ENCODE peak calls at places on chromosomes 3 and 15, in seven cellular contexts. C is GM23338, H is astrocyte of the cerebellum, P is hepatocyte, V is esophagus squamous epithelium, E is cardiac muscle cell, U is foreskin fibroblast. M is an unnamed sample.

GRCh38 chr15:38252481-38253311 is at the start of gene SPRED1:
- DNase-seq in C (peak), H (no peak), P (peak), V (no peak), E (peak), U (peak), M (peak)

GRCh38 chr3:8658326-8659212 is 14.0 kb upstream of the SSUH2 start:
- DNase-seq in C (no peak), H (peak), P (peak), V (no peak), E (peak), U (peak), M (peak)

GRCh38 chr3:185264849-185265553 is 11.2 kb upstream of the EHHADH start:
- DNase-seq in C (no peak), H (no peak), P (no peak), V (no peak), E (no peak), U (no peak), M (no peak)

GRCh38 chr3:179175358-179175757 is 27.2 kb downstream of the PIK3CA start:
- DNase-seq in C (no peak), H (no peak), P (no peak), V (no peak), E (no peak), U (peak), M (no peak)

GRCh38 chr3:133945696-133946095 is 50.0 kb upstream of the RAB6B start:
- DNase-seq in C (no peak), H (no peak), P (no peak), V (no peak), E (no peak), U (no peak), M (no peak)

GRCh38 chr3:42224658-42225421 is 41.1 kb downstream of the CCK start:
- DNase-seq in C (no peak), H (no peak), P (no peak), V (no peak), E (no peak), U (peak), M (no peak)

GRCh38 chr3:179949428-179949827 is 87.3 kb downstream of the PEX5L start:
- DNase-seq in C (peak), H (no peak), P (no peak), V (no peak), E (no peak), U (no peak), M (no peak)

GRCh38 chr15:82140859-82141258 is 95.0 kb upstream of the MEX3B start:
- DNase-seq in C (no peak), H (no peak), P (no peak), V (no peak), E (no peak), U (no peak), M (no peak)

GRCh38 chr3:21059409-21059808 is 691.6 kb downstream of the ZNF385D start:
- DNase-seq in C (no peak), H (no peak), P (no peak), V (no peak), E (peak), U (peak), M (no peak)

GRCh38 chr15:65954289-65954741 is 85.0 kb downstream of the RAB11A start:
- DNase-seq in C (peak), H (peak), P (no peak), V (no peak), E (no peak), U (peak), M (no peak)

GRCh38 chr3:126050050-126050392 is 33.9 kb downstream of the SLC41A3 start:
- DNase-seq in C (no peak), H (no peak), P (no peak), V (no peak), E (no peak), U (no peak), M (no peak)

GRCh38 chr3:138186216-138186615 is 885 bp upstream of the ARMC8 start:
- DNase-seq in C (peak), H (no peak), P (peak), V (no peak), E (no peak), U (peak), M (no peak)

GRCh38 chr3:186487819-186488218 is 56.4 kb downstream of the CRYGS start:
- DNase-seq in C (peak), H (no peak), P (no peak), V (no peak), E (peak), U (no peak), M (no peak)

GRCh38 chr15:74821091-74821789 is 5.2 kb upstream of the CPLX3 start:
- DNase-seq in C (peak), H (no peak), P (no peak), V (no peak), E (peak), U (peak), M (peak)

GRCh38 chr3:18758047-18758704 is 333.0 kb upstream of the SATB1 start:
- DNase-seq in C (peak), H (peak), P (peak), V (no peak), E (peak), U (no peak), M (peak)

GRCh38 chr3:123914829-123915228 is 30.7 kb upstream of the MYLK start:
- DNase-seq in C (peak), H (no peak), P (no peak), V (no peak), E (no peak), U (no peak), M (no peak)

GRCh38 chr15:55256281-55257013 is 33.2 kb downstream of the RAB27A start:
- DNase-seq in C (no peak), H (no peak), P (no peak), V (no peak), E (no peak), U (peak), M (no peak)

GRCh38 chr3:141952611-141953010 is 76.2 kb downstream of the ATP1B3 start:
- DNase-seq in C (no peak), H (no peak), P (no peak), V (no peak), E (no peak), U (no peak), M (no peak)

GRCh38 chr15:68791431-68792283 is 29.0 kb downstream of the ANP32A start:
- DNase-seq in C (peak), H (no peak), P (no peak), V (no peak), E (no peak), U (no peak), M (peak)

GRCh38 chr3:112407214-112407887 is 74.4 kb downstream of the CD200 start:
- DNase-seq in C (no peak), H (no peak), P (no peak), V (no peak), E (no peak), U (no peak), M (peak)

GRCh38 chr3:156536524-156537316 is 18.2 kb downstream of the SSR3 start:
- DNase-seq in C (no peak), H (no peak), P (no peak), V (no peak), E (no peak), U (peak), M (no peak)

GRCh38 chr3:179666436-179667035 is 13.7 kb downstream of the USP13 start:
- DNase-seq in C (peak), H (no peak), P (no peak), V (no peak), E (peak), U (peak), M (no peak)

GRCh38 chr3:33096103-33096868 is 660 bp downstream of the GLB1 start:
- DNase-seq in C (peak), H (no peak), P (peak), V (no peak), E (peak), U (peak), M (peak)

GRCh38 chr3:56042326-56042951 is 425.8 kb downstream of the ERC2 start:
- DNase-seq in C (peak), H (peak), P (peak), V (no peak), E (peak), U (peak), M (peak)

GRCh38 chr3:1677576-1678164 is 421.0 kb upstream of the CNTN4 start:
- DNase-seq in C (peak), H (no peak), P (no peak), V (no peak), E (peak), U (no peak), M (no peak)

GRCh38 chr15:74616020-74616939 is 644 bp downstream of the CLK3 start:
- DNase-seq in C (peak), H (no peak), P (peak), V (no peak), E (peak), U (peak), M (peak)

GRCh38 chr3:124429129-124429815 is 301.0 kb upstream of the UMPS start:
- DNase-seq in C (no peak), H (no peak), P (peak), V (no peak), E (no peak), U (peak), M (no peak)

GRCh38 chr3:23461069-23461468 is 257.9 kb downstream of the UBE2E2 start:
- DNase-seq in C (no peak), H (no peak), P (no peak), V (no peak), E (no peak), U (peak), M (no peak)

GRCh38 chr15:40029979-40030893 is 8.7 kb downstream of the SRP14 start:
- DNase-seq in C (peak), H (no peak), P (peak), V (no peak), E (peak), U (peak), M (no peak)

GRCh38 chr3:27685474-27685873 is 36.6 kb downstream of the EOMES start:
- DNase-seq in C (no peak), H (no peak), P (no peak), V (no peak), E (peak), U (no peak), M (no peak)

GRCh38 chr3:119125742-119126507 is 20.0 kb upstream of the TEX55 start:
- DNase-seq in C (peak), H (no peak), P (no peak), V (no peak), E (no peak), U (no peak), M (no peak)

DNA sequence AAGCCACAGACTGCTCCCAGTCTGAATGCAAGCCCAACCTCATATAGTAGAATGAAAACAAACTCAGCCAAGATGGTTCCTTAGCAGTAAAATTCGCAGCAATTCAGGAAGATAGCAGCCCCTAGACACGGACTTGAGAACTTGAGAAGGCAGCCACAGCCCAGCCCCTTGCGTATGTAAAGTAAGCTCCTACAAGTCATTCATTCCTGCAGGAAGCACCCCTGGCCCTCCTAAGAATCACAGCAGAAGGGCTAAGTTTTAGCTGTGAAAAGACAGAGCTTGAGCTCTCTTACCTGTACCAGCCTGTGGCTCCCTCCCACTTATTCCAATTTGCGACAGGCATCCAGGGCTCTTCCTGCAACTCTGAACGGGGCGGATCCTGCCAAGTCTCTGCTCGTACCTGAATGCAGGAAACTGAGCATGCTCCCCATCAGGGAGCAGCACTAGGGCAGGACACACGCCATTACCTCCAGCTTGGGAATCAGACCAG is 136.4 kb downstream of the MAGI1 start:
- DNase-seq in C (peak), H (no peak), P (peak), V (no peak), E (peak), U (no peak), M (peak)
- H3K4me3 ChIP-seq in C (peak), H (no peak), P (peak), V (peak), E (no peak), U (no peak), M (no peak)

DNA sequence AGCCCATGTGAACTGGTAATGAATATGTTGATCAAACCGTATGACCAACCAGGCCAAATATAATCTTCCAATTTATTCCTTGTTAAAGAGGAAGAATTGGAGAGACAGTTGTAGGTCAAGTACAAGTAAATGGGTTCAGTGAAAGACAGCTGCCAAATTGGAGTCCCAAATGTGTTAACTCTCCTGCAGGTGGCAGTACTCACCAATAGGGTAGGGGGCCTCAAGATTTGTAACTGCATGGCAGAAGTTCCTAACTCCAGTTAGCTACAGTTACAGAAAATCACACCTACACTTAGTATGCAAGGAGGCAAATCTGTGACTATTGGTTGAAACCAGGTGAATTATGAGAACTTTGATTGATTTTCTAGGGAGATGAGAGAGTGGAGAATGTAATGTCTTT is 278.0 kb downstream of the ZBBX start:
- DNase-seq in C (peak), H (no peak), P (no peak), V (no peak), E (no peak), U (no peak), M (peak)
- TF ChIP-seq CTCF in C (peak), H (peak), P (no peak), V (no peak), E (no peak), U (no peak), M (peak)

GRCh38 chr3:197518794-197519451 is 36.8 kb downstream of the BDH1 start:
- DNase-seq in C (no peak), H (no peak), P (no peak), V (no peak), E (no peak), U (no peak), M (peak)

GRCh38 chr3:197519801-197520211 is 36.0 kb downstream of the BDH1 start:
- DNase-seq in C (no peak), H (no peak), P (no peak), V (no peak), E (no peak), U (no peak), M (no peak)

GRCh38 chr3:197522183-197522715 is 33.5 kb downstream of the BDH1 start:
- DNase-seq in C (no peak), H (no peak), P (no peak), V (no peak), E (no peak), U (no peak), M (no peak)

GRCh38 chr3:197521277-197522182 is 34.2 kb downstream of the BDH1 start:
- DNase-seq in C (no peak), H (no peak), P (no peak), V (no peak), E (no peak), U (no peak), M (no peak)

DNA sequence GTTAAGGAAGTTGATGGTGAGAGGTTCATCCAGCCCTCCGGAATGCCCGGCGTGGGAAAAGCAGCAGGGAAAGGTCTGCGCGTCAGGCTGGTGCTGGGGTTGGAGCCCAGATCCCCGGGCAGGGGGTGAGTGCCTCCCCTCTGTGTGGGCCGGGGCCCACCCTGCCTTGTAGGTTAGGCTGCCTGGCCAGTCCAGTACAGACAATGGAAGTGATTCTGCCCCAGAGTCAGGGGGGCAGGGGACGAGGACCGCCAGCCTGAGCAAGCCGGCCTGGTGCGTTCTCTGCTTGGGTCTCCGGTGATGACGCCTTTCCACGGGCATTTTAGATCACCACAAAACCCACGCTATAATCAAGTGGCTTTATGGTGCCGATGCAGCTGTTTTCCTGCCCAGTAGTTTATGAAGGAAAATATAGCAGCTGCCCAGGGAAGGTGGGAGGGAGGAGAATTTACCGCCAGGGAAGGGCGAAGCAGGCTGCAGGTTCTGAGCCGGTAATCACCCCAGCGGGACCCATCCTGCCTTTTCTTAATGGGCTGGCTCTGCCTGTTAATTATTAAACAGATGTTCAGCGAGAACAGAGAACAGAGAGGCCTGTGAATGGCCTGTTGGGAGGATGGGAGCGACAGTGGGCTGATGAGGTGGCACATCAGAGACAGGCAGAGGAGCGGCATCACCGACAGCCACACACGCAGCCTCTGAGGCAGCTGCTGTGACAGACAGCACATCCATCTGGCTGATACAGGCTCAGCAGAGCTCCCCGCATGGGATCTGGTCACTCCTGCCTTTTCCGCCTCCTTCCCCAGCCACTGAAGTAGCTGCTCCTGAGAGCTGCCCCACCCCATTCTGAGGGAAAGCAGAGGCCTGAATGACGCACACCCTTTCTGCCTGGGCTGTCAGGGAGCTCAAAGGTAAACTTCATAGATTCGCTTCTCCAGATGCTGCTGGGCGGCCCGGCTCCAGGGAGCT is 35.2 kb downstream of the BDH1 start:
- DNase-seq in C (peak), H (no peak), P (peak), V (no peak), E (no peak), U (peak), M (no peak)
- H3K4me3 ChIP-seq in C (peak), H (no peak), P (no peak), V (no peak), E (no peak), U (no peak), M (no peak)

GRCh38 chr3:69451594-69451993 is 65.7 kb upstream of the FRMD4B start:
- DNase-seq in C (peak), H (no peak), P (no peak), V (no peak), E (peak), U (peak), M (no peak)
- TF ChIP-seq CTCF in C (no peak), H (peak), P (no peak), V (no peak), E (peak), U (no peak), M (no peak)

GRCh38 chr15:34984884-34985630 is 3.0 kb downstream of the ZNF770 start:
- DNase-seq in C (no peak), H (no peak), P (peak), V (no peak), E (peak), U (no peak), M (no peak)
- H3K4me3 ChIP-seq in C (peak), H (no peak), P (no peak), V (peak), E (no peak), U (no peak), M (no peak)

GRCh38 chr15:98771444-98772059 is 123.2 kb downstream of the IGF1R start:
- DNase-seq in C (no peak), H (no peak), P (peak), V (no peak), E (no peak), U (no peak), M (peak)
- TF ChIP-seq CTCF in C (no peak), H (no peak), P (peak), V (no peak), E (no peak), U (no peak), M (no peak)

DNA sequence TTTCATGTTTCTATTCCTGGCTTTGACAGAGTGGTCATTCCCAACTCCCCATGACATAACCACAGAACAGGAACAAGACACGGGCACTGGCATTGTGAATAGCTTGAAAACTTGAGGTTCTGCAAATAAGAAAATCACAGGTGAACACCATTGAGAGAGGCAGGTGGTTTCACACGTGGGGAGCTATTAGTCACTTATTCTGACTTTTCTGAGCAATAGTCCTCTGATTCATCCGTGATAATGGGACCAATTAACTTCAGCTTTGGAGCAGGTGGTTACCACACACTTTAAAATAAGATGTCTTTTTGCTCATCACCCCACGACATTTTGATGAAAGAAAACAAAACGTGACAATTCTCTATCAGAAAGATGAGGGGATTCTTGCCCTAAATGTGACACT is 224.7 kb downstream of the KLF13 start:
- DNase-seq in C (no peak), H (no peak), P (no peak), V (no peak), E (no peak), U (no peak), M (no peak)
- H3K4me3 ChIP-seq in C (no peak), H (no peak), P (no peak), V (no peak), E (no peak), U (no peak), M (no peak)

GRCh38 chr3:70049761-70050160 is 50.2 kb downstream of the SAMMSON start:
- DNase-seq in C (peak), H (no peak), P (peak), V (no peak), E (no peak), U (peak), M (no peak)
- TF ChIP-seq CTCF in C (no peak), H (no peak), P (no peak), V (no peak), E (no peak), U (no peak), M (no peak)

DNA sequence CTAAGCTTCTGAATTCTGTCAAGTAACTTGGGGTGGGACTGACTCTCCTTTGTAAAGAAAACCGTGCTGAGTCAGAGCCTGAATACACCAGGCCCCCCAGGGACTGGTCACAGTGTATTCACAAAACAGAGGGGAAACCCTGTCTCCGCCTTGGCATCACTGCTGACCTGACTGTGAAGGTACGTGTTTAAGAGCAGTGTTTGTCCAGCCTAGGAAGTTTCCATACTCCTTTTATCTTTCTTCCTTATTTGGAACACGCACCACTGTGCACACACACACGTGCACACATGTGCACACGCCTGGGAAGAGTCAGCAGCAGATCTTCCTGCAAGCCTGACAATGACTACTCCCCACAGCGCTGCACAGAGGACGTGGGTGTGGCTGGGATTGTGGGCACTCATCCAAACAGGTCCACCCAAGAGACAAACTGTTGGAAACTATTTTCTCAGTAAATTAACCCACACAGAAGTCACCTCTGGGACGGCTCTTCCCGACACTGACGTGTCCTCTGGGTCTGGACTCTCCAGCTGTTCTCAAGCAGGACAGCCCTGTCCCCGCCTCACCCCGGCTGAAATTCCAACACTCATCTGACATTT is 87.7 kb downstream of the ATP10A start:
- DNase-seq in C (no peak), H (peak), P (peak), V (no peak), E (no peak), U (peak), M (peak)
- H3K4me3 ChIP-seq in C (no peak), H (no peak), P (no peak), V (no peak), E (no peak), U (no peak), M (no peak)